ENCODE peak calls at places on chromosomes 13 and 19, in five cellular contexts. B, L, S, H and A are unnamed samples.

GRCh38 chr19:16327911-16328823 is 3.5 kb downstream of the KLF2 start:
- DNase-seq in B (peak), L (peak), S (peak), H (peak), A (no peak)

GRCh38 chr19:41815301-41815700 is 18.9 kb downstream of the CEACAM3 start:
- DNase-seq in B (no peak), L (no peak), S (no peak), H (no peak), A (no peak)

GRCh38 chr19:36151144-36152051 is 849 bp downstream of the COX7A1 start:
- DNase-seq in B (peak), L (peak), S (peak), H (no peak), A (no peak)

GRCh38 chr13:51632643-51633357 is 48.5 kb downstream of the WDFY2 start:
- DNase-seq in B (no peak), L (no peak), S (no peak), H (no peak), A (no peak)

GRCh38 chr13:96749825-96750224 is 244.5 kb downstream of the OXGR1 start:
- DNase-seq in B (no peak), L (no peak), S (no peak), H (no peak), A (no peak)

GRCh38 chr13:94195715-94196114 is 283.8 kb downstream of the DCT start:
- DNase-seq in B (no peak), L (no peak), S (no peak), H (no peak), A (no peak)

GRCh38 chr19:16380314-16380695 is 55.7 kb downstream of the KLF2 start:
- DNase-seq in B (no peak), L (no peak), S (no peak), H (no peak), A (no peak)

GRCh38 chr13:50358221-50358620 is 343.0 kb downstream of the KCNRG start:
- DNase-seq in B (no peak), L (peak), S (no peak), H (no peak), A (no peak)

GRCh38 chr13:26037302-26037701 is 14.5 kb downstream of the SHISA2 start:
- DNase-seq in B (no peak), L (peak), S (no peak), H (no peak), A (peak)

GRCh38 chr13:41505209-41505835 is 48.0 kb downstream of the RGCC start:
- DNase-seq in B (no peak), L (no peak), S (no peak), H (no peak), A (no peak)